ENCODE peak calls at places on chromosomes 2 and 18, in seven cellular contexts. One of them, this sample, is unnamed.

GRCh38 chr2:50388324-50388723 is 643.6 kb downstream of the NRXN1 start:
- DNase-seq in RKO: no peak
- DNase-seq in PC-9: no peak
- DNase-seq in iPS-NIHi11: no peak
- DNase-seq in A549: no peak
- DNase-seq in RWPE1: no peak
- DNase-seq in esophagus squamous epithelium: no peak
- DNase-seq in this sample: no peak

GRCh38 chr2:172833898-172834297 is 98.3 kb downstream of the RAPGEF4 start:
- DNase-seq in RKO: no peak
- DNase-seq in PC-9: no peak
- DNase-seq in iPS-NIHi11: no peak
- DNase-seq in A549: no peak
- DNase-seq in RWPE1: no peak
- DNase-seq in esophagus squamous epithelium: no peak
- DNase-seq in this sample: no peak

GRCh38 chr2:200050921-200051620 is 95.7 kb downstream of the MAIP1 start:
- DNase-seq in RKO: no peak
- DNase-seq in PC-9: no peak
- DNase-seq in iPS-NIHi11: no peak
- DNase-seq in A549: no peak
- DNase-seq in RWPE1: no peak
- DNase-seq in esophagus squamous epithelium: no peak
- DNase-seq in this sample: no peak

GRCh38 chr2:159185401-159186130 is 100.9 kb downstream of the WDSUB1 start:
- DNase-seq in RKO: peak; percentile 10
- DNase-seq in PC-9: no peak
- DNase-seq in iPS-NIHi11: peak; percentile 64
- DNase-seq in A549: peak; percentile 10
- DNase-seq in RWPE1: peak; percentile 19
- DNase-seq in esophagus squamous epithelium: no peak
- DNase-seq in this sample: peak; percentile 30

GRCh38 chr18:6058941-6059340 is 163.6 kb upstream of the TMEM200C start:
- DNase-seq in RKO: no peak
- DNase-seq in PC-9: no peak
- DNase-seq in iPS-NIHi11: peak; percentile 21
- DNase-seq in A549: no peak
- DNase-seq in RWPE1: no peak
- DNase-seq in esophagus squamous epithelium: no peak
- DNase-seq in this sample: no peak

GRCh38 chr2:238502956-238503791 is 76.4 kb downstream of the ASB1 start:
- DNase-seq in RKO: no peak
- DNase-seq in PC-9: no peak
- DNase-seq in iPS-NIHi11: no peak
- DNase-seq in A549: no peak
- DNase-seq in RWPE1: no peak
- DNase-seq in esophagus squamous epithelium: no peak
- DNase-seq in this sample: no peak

GRCh38 chr2:45046786-45047185 is 37.5 kb upstream of the SIX2 start:
- DNase-seq in RKO: no peak
- DNase-seq in PC-9: no peak
- DNase-seq in iPS-NIHi11: no peak
- DNase-seq in A549: no peak
- DNase-seq in RWPE1: no peak
- DNase-seq in esophagus squamous epithelium: no peak
- DNase-seq in this sample: no peak

GRCh38 chr2:133982231-133982630 is 271.6 kb upstream of the MGAT5 start:
- DNase-seq in RKO: no peak
- DNase-seq in PC-9: no peak
- DNase-seq in iPS-NIHi11: no peak
- DNase-seq in A549: no peak
- DNase-seq in RWPE1: no peak
- DNase-seq in esophagus squamous epithelium: no peak
- DNase-seq in this sample: no peak

GRCh38 chr18:50469380-50469781 is 90.5 kb upstream of the MAPK4 start:
- DNase-seq in RKO: no peak
- DNase-seq in PC-9: no peak
- DNase-seq in iPS-NIHi11: no peak
- DNase-seq in A549: no peak
- DNase-seq in RWPE1: no peak
- DNase-seq in esophagus squamous epithelium: no peak
- DNase-seq in this sample: no peak

GRCh38 chr2:10773841-10774341 is 38.7 kb downstream of the PDIA6 start:
- DNase-seq in RKO: no peak
- DNase-seq in PC-9: peak; percentile 43
- DNase-seq in iPS-NIHi11: no peak
- DNase-seq in A549: no peak
- DNase-seq in RWPE1: peak; percentile 62
- DNase-seq in esophagus squamous epithelium: no peak
- DNase-seq in this sample: no peak

GRCh38 chr2:71675296-71675695 is 221.9 kb downstream of the DYSF start:
- DNase-seq in RKO: no peak
- DNase-seq in PC-9: peak; percentile 66
- DNase-seq in iPS-NIHi11: peak; percentile 68
- DNase-seq in A549: no peak
- DNase-seq in RWPE1: peak; percentile 82
- DNase-seq in esophagus squamous epithelium: no peak
- DNase-seq in this sample: no peak

GRCh38 chr2:55408946-55409868 is 10.4 kb downstream of the CCDC88A start:
- DNase-seq in RKO: no peak
- DNase-seq in PC-9: no peak
- DNase-seq in iPS-NIHi11: no peak
- DNase-seq in A549: no peak
- DNase-seq in RWPE1: no peak
- DNase-seq in esophagus squamous epithelium: no peak
- DNase-seq in this sample: no peak

GRCh38 chr18:56286775-56287174 is 351.6 kb downstream of the TXNL1 start:
- DNase-seq in RKO: no peak
- DNase-seq in PC-9: no peak
- DNase-seq in iPS-NIHi11: no peak
- DNase-seq in A549: no peak
- DNase-seq in RWPE1: no peak
- DNase-seq in esophagus squamous epithelium: no peak
- DNase-seq in this sample: no peak

GRCh38 chr2:219636941-219637841 is 9.8 kb downstream of the SLC4A3 start:
- DNase-seq in RKO: no peak
- DNase-seq in PC-9: no peak
- DNase-seq in iPS-NIHi11: no peak
- DNase-seq in A549: no peak
- DNase-seq in RWPE1: no peak
- DNase-seq in esophagus squamous epithelium: no peak
- DNase-seq in this sample: no peak